ENCODE peak calls at places on chromosomes 13 and 19, in five cellular contexts. N is adrenal gland, O is small intestine, L is NCI-H82, S is hepatocyte. J is an unnamed sample.

GRCh38 chr19:1690570-1691307 is 38.3 kb upstream of the TCF3 start:
- DNase-seq in N (peak; percentile 52), O (peak; percentile 46), L (peak; percentile 90), S (peak; percentile 50), J (peak; percentile 17)

GRCh38 chr13:112842343-112842856 is 126.6 kb upstream of the MCF2L start:
- DNase-seq in N (no peak), O (no peak), L (no peak), S (no peak), J (peak; percentile 9)

GRCh38 chr19:28481674-28482073 is 731.3 kb downstream of the UQCRFS1 start:
- DNase-seq in N (no peak), O (no peak), L (no peak), S (no peak), J (no peak)

GRCh38 chr13:20401958-20402856 is 123.5 kb downstream of the CRYL1 start:
- DNase-seq in N (no peak), O (no peak), L (no peak), S (no peak), J (peak; percentile 30)

GRCh38 chr13:61414136-61414535 is 1.5 kb downstream of the PCDH20 start:
- DNase-seq in N (no peak), O (no peak), L (peak; percentile 38), S (no peak), J (no peak)

GRCh38 chr19:55703790-55704215 is 28.8 kb downstream of the EPN1 start:
- DNase-seq in N (peak; percentile 63), O (peak; percentile 56), L (no peak), S (no peak), J (no peak)

GRCh38 chr19:34577531-34578101 is 96.1 kb downstream of the WTIP start:
- DNase-seq in N (no peak), O (no peak), L (peak; percentile 10), S (no peak), J (no peak)

GRCh38 chr13:104592127-104592526 is 1525.9 kb upstream of the SLC10A2 start:
- DNase-seq in N (no peak), O (no peak), L (no peak), S (peak; percentile 25), J (peak; percentile 67)

GRCh38 chr19:42313840-42314755 is 989 bp downstream of the TMEM145 start:
- DNase-seq in N (no peak), O (no peak), L (no peak), S (no peak), J (no peak)

GRCh38 chr13:73754727-73755292 is 379.4 kb downstream of the KLF12 start:
- DNase-seq in N (peak; percentile 29), O (peak; percentile 83), L (peak; percentile 86), S (peak; percentile 81), J (peak; percentile 64)

GRCh38 chr13:98345103-98345899 is 168.2 kb upstream of the RNF113B start:
- DNase-seq in N (peak; percentile 12), O (peak; percentile 4), L (peak; percentile 25), S (no peak), J (no peak)

GRCh38 chr13:106083620-106084350 is 451.7 kb downstream of the EFNB2 start:
- DNase-seq in N (no peak), O (peak; percentile 89), L (peak; percentile 62), S (peak; percentile 49), J (peak; percentile 61)

GRCh38 chr19:8209965-8210659 is 942 bp downstream of the CERS4 start:
- DNase-seq in N (no peak), O (no peak), L (peak; percentile 64), S (no peak), J (no peak)

GRCh38 chr13:111632906-111633305 is 312.5 kb downstream of the TEX29 start:
- DNase-seq in N (no peak), O (peak; percentile 3), L (no peak), S (peak; percentile 13), J (no peak)

GRCh38 chr19:35141627-35142401 is 1.2 kb upstream of the FXYD7 start:
- DNase-seq in N (peak; percentile 53), O (no peak), L (peak; percentile 74), S (no peak), J (peak; percentile 26)

GRCh38 chr19:55042688-55043087 is 4.6 kb upstream of the GP6 start:
- DNase-seq in N (no peak), O (no peak), L (no peak), S (no peak), J (no peak)

GRCh38 chr19:554817-555216 is 11.0 kb downstream of the GZMM start:
- DNase-seq in N (no peak), O (no peak), L (no peak), S (no peak), J (no peak)

GRCh38 chr19:49863935-49864320 is 3.4 kb downstream of the PNKP start:
- DNase-seq in N (peak; percentile 29), O (no peak), L (no peak), S (no peak), J (no peak)

GRCh38 chr13:36154567-36155231 is 23.5 kb upstream of the DCLK1 start:
- DNase-seq in N (no peak), O (no peak), L (no peak), S (peak; percentile 26), J (no peak)

GRCh38 chr13:32415019-32415418 is 12.9 kb downstream of the N4BP2L1 start:
- DNase-seq in N (no peak), O (no peak), L (peak; percentile 66), S (no peak), J (peak; percentile 9)

GRCh38 chr13:28584873-28585317 is 74.0 kb upstream of the POMP start:
- DNase-seq in N (no peak), O (no peak), L (no peak), S (no peak), J (peak; percentile 40)

GRCh38 chr13:75636339-75637095 is 387 bp downstream of the LMO7 start:
- DNase-seq in N (peak; percentile 27), O (peak; percentile 39), L (peak; percentile 68), S (peak; percentile 43), J (peak; percentile 61)

GRCh38 chr13:50593228-50593627 is 250.3 kb downstream of the DLEU7 start:
- DNase-seq in N (no peak), O (no peak), L (no peak), S (no peak), J (no peak)